ENCODE peak calls at places on chromosomes 12 and 14, in nine cellular contexts. C is cardiac fibroblast; P is A549; M is COLO829; G is occipital lobe; E is smooth muscle cell of the brain vasculature; S is AG09309; W is naive thymus-derived CD4-positive, alpha-beta T cell; L is T-cell. X is an unnamed sample.

GRCh38 chr14:99654235-99655000 is 9.5 kb downstream of the HHIPL1 start:
- DNase-seq in L (no peak), G (no peak), S (peak), P (peak), E (no peak), M (no peak), C (peak), W (no peak), X (peak)

GRCh38 chr12:29971431-29971830 is 187.7 kb upstream of the TMTC1 start:
- DNase-seq in G (no peak), M (peak), E (no peak), P (no peak), L (no peak), W (no peak), C (no peak), S (no peak), X (no peak)

GRCh38 chr12:77578471-77579262 is 252.0 kb upstream of the NAV3 start:
- DNase-seq in W (no peak), L (no peak), M (no peak), S (no peak), G (no peak), C (no peak), P (no peak), E (no peak), X (no peak)

GRCh38 chr12:89370850-89371249 is 18.5 kb upstream of the DUSP6 start:
- DNase-seq in S (no peak), W (no peak), E (no peak), C (peak), P (no peak), M (peak), G (peak), L (no peak), X (peak)

GRCh38 chr12:6069452-6070093 is 54.9 kb downstream of the VWF start:
- DNase-seq in P (no peak), L (no peak), M (peak), W (peak), S (peak), G (peak), C (peak), E (no peak), X (peak)

GRCh38 chr12:132380646-132381045 is 51.3 kb upstream of the GALNT9 start:
- DNase-seq in P (no peak), W (no peak), E (no peak), G (no peak), S (no peak), L (no peak), C (no peak), M (no peak), X (no peak)

GRCh38 chr12:28939427-28939826 is 209.7 kb upstream of the FAR2 start:
- DNase-seq in P (no peak), L (no peak), G (no peak), C (peak), M (no peak), W (no peak), E (no peak), S (no peak), X (no peak)

GRCh38 chr12:54936736-54937135 is 47.8 kb downstream of the TESPA1 start:
- DNase-seq in E (no peak), S (no peak), L (no peak), M (no peak), C (peak), P (no peak), G (no peak), W (no peak), X (no peak)

GRCh38 chr14:54610051-54610977 is 43.4 kb downstream of the SAMD4A start:
- DNase-seq in L (no peak), E (no peak), C (peak), G (no peak), S (no peak), P (no peak), M (no peak), W (no peak), X (peak)

GRCh38 chr12:11780521-11781101 is 131.1 kb downstream of the ETV6 start:
- DNase-seq in S (no peak), M (no peak), C (no peak), G (no peak), P (no peak), L (no peak), W (no peak), E (no peak), X (no peak)

GRCh38 chr12:95201056-95201670 is 16.1 kb downstream of the FGD6 start:
- DNase-seq in P (peak), W (no peak), M (no peak), G (no peak), S (no peak), E (no peak), L (no peak), C (peak), X (peak)

GRCh38 chr12:113776536-113776935 is 189.6 kb downstream of the RBM19 start:
- DNase-seq in C (no peak), E (no peak), P (no peak), G (no peak), S (no peak), M (no peak), W (no peak), L (no peak), X (no peak)

GRCh38 chr12:53207042-53207441 is at the start of gene ITGB7:
- DNase-seq in C (no peak), S (no peak), P (no peak), M (no peak), L (peak), G (no peak), E (no peak), W (peak), X (no peak)

GRCh38 chr12:85092814-85093370 is 56.7 kb downstream of the LRRIQ1 start:
- DNase-seq in P (no peak), C (no peak), S (no peak), W (no peak), L (no peak), M (peak), G (no peak), E (no peak), X (no peak)

GRCh38 chr14:73167727-73168126 is 31.4 kb downstream of the PSEN1 start:
- DNase-seq in W (no peak), L (no peak), E (no peak), S (no peak), P (no peak), M (no peak), G (no peak), C (no peak), X (no peak)

GRCh38 chr14:71486274-71486673 is 446.0 kb upstream of the RGS6 start:
- DNase-seq in M (no peak), W (no peak), E (peak), G (no peak), P (no peak), S (no peak), C (peak), L (no peak), X (no peak)

GRCh38 chr12:103850429-103850828 is 9.4 kb upstream of the NT5DC3 start:
- DNase-seq in E (no peak), C (no peak), P (no peak), G (no peak), L (no peak), M (no peak), W (no peak), S (no peak), X (no peak)

GRCh38 chr14:50822501-50823042 is 8.4 kb downstream of the NIN start:
- DNase-seq in M (no peak), L (no peak), C (peak), E (no peak), P (no peak), S (no peak), W (no peak), G (no peak), X (no peak)

GRCh38 chr12:100186071-100186470 is 14.5 kb upstream of the ACTR6 start:
- DNase-seq in S (no peak), P (no peak), M (no peak), C (no peak), G (no peak), E (no peak), W (no peak), L (no peak), X (peak)

GRCh38 chr12:18970603-18971002 is 158.9 kb upstream of the PLEKHA5 start:
- DNase-seq in L (no peak), W (no peak), C (no peak), S (no peak), M (peak), P (no peak), E (no peak), G (no peak), X (no peak)

GRCh38 chr14:26841920-26842741 is 244.3 kb upstream of the NOVA1 start:
- DNase-seq in S (peak), G (no peak), E (peak), C (peak), W (no peak), L (no peak), M (no peak), P (peak), X (peak)

GRCh38 chr12:40336573-40337199 is 111.9 kb downstream of the LRRK2 start:
- DNase-seq in C (peak), E (no peak), W (no peak), P (peak), M (peak), G (no peak), S (no peak), L (no peak), X (peak)

GRCh38 chr14:102891556-102891955 is 30.9 kb upstream of the AMN start:
- DNase-seq in P (no peak), M (no peak), W (no peak), L (no peak), C (peak), S (no peak), G (no peak), E (no peak), X (peak)

GRCh38 chr14:63088865-63089264 is 43.6 kb upstream of the KCNH5 start:
- DNase-seq in E (no peak), C (no peak), W (no peak), G (no peak), M (no peak), P (no peak), L (no peak), S (no peak), X (no peak)